ENCODE peak calls at places on chromosomes 1 and 21, in ten cellular contexts. B is activated CD4-positive, alpha-beta T cell treated with anti-CD3 and anti-CD28 coated beads for 48 hours; O is left ventricle myocardium superior; X is Kasumi-1; W is activated naive CD4-positive, alpha-beta T cell treated with anti-CD3 and anti-CD28 coated beads, Interleukin-2, amount 50 U/mL, for 16 hours; Q is A549; C is NCI-H1105; Z is central memory CD4-positive, alpha-beta T cell; S is stimulated activated CD4-positive, alpha-beta T cell treated with anti-CD3 and anti-CD28 coated beads, Interleukin-1b, Interleukin-23, amount 100 ng/mL, for 24 hours; D is stimulated activated naive B cell treated with anti-CD40 and anti-IgM and Interleukin-4, amounts not matched to agents 10 μg/mL and 1 μg/mL and 100 μg/mL, for 72 hours. E is an unnamed sample.

GRCh38 chr1:227729144-227729880 is 5.8 kb downstream of the JMJD4 start:
- DNase-seq in B (no peak), O (peak), X (no peak), W (no peak), Q (no peak), C (no peak), Z (no peak), S (no peak), D (no peak), E (no peak)

GRCh38 chr1:220511785-220512184 is 16.2 kb upstream of the MARK1 start:
- DNase-seq in B (no peak), O (peak), X (no peak), W (no peak), Q (no peak), C (no peak), Z (no peak), S (no peak), D (no peak), E (no peak)

GRCh38 chr1:207251066-207251465 is 70.4 kb upstream of the CD55 start:
- DNase-seq in B (no peak), O (no peak), X (no peak), W (no peak), Q (no peak), C (no peak), Z (no peak), S (no peak), D (no peak), E (no peak)

GRCh38 chr21:38234395-38235142 is 22.2 kb upstream of the KCNJ15 start:
- DNase-seq in B (no peak), O (no peak), X (no peak), W (no peak), Q (no peak), C (no peak), Z (no peak), S (no peak), D (no peak), E (no peak)

GRCh38 chr1:205664399-205665108 is 15.8 kb downstream of the SLC45A3 start:
- DNase-seq in B (no peak), O (no peak), X (no peak), W (no peak), Q (no peak), C (no peak), Z (no peak), S (no peak), D (no peak), E (no peak)

GRCh38 chr1:117674521-117675400 is 68.9 kb downstream of the TENT5C start:
- DNase-seq in B (peak), O (no peak), X (peak), W (peak), Q (peak), C (no peak), Z (peak), S (no peak), D (no peak), E (no peak)

GRCh38 chr1:160007577-160008200 is 24.1 kb downstream of the PIGM start:
- DNase-seq in B (no peak), O (no peak), X (peak), W (no peak), Q (peak), C (no peak), Z (peak), S (no peak), D (no peak), E (no peak)

GRCh38 chr1:43206721-43207228 is 34.6 kb downstream of the CFAP57 start:
- DNase-seq in B (no peak), O (peak), X (peak), W (no peak), Q (peak), C (no peak), Z (no peak), S (no peak), D (no peak), E (no peak)

GRCh38 chr1:174743654-174744561 is 255.8 kb upstream of the CACYBP start:
- DNase-seq in B (no peak), O (no peak), X (peak), W (no peak), Q (peak), C (peak), Z (peak), S (no peak), D (no peak), E (no peak)

GRCh38 chr1:93585059-93585966 is 96.3 kb downstream of the BCAR3 start:
- DNase-seq in B (no peak), O (peak), X (no peak), W (no peak), Q (peak), C (no peak), Z (no peak), S (no peak), D (no peak), E (no peak)

GRCh38 chr21:44375686-44376320 is 22.4 kb downstream of the TRPM2 start:
- DNase-seq in B (no peak), O (peak), X (no peak), W (no peak), Q (no peak), C (no peak), Z (no peak), S (no peak), D (no peak), E (no peak)

GRCh38 chr21:30979054-30979453 is 59.2 kb downstream of the KRTAP19-8 start:
- DNase-seq in B (no peak), O (no peak), X (no peak), W (no peak), Q (no peak), C (no peak), Z (peak), S (no peak), D (no peak), E (no peak)

GRCh38 chr1:145690587-145691558 is 16.3 kb downstream of the PDZK1 start:
- DNase-seq in B (peak), O (no peak), X (no peak), W (no peak), Q (no peak), C (no peak), Z (peak), S (no peak), D (no peak), E (peak)

GRCh38 chr1:172789840-172790239 is 130.9 kb downstream of the FASLG start:
- DNase-seq in B (no peak), O (no peak), X (no peak), W (no peak), Q (no peak), C (no peak), Z (no peak), S (no peak), D (no peak), E (no peak)

GRCh38 chr1:182268659-182269058 is 122.9 kb downstream of the GLUL start:
- DNase-seq in B (no peak), O (no peak), X (peak), W (no peak), Q (no peak), C (no peak), Z (no peak), S (no peak), D (no peak), E (no peak)

GRCh38 chr1:95982706-95983105 is 738.9 kb upstream of the PTBP2 start:
- DNase-seq in B (no peak), O (no peak), X (no peak), W (no peak), Q (no peak), C (no peak), Z (no peak), S (no peak), D (no peak), E (no peak)

GRCh38 chr1:10295471-10296085 is 85.2 kb downstream of the KIF1B start:
- DNase-seq in B (no peak), O (no peak), X (no peak), W (no peak), Q (no peak), C (no peak), Z (no peak), S (no peak), D (no peak), E (no peak)

GRCh38 chr1:68291763-68292384 is 59.6 kb upstream of the WLS start:
- DNase-seq in B (no peak), O (no peak), X (peak), W (no peak), Q (no peak), C (no peak), Z (no peak), S (no peak), D (no peak), E (no peak)

GRCh38 chr1:32683397-32683796 is 19.2 kb downstream of the SYNC start:
- DNase-seq in B (no peak), O (no peak), X (no peak), W (no peak), Q (no peak), C (no peak), Z (no peak), S (no peak), D (no peak), E (no peak)

GRCh38 chr1:186843261-186843660 is 14.5 kb downstream of the PLA2G4A start:
- DNase-seq in B (no peak), O (no peak), X (no peak), W (no peak), Q (no peak), C (no peak), Z (no peak), S (no peak), D (no peak), E (no peak)

GRCh38 chr1:2935766-2936390 is 85.4 kb upstream of the ACTRT2 start:
- DNase-seq in B (no peak), O (peak), X (no peak), W (no peak), Q (no peak), C (no peak), Z (no peak), S (no peak), D (no peak), E (no peak)

GRCh38 chr1:168050307-168050706 is 86.4 kb downstream of the GPR161 start:
- DNase-seq in B (no peak), O (no peak), X (no peak), W (no peak), Q (no peak), C (no peak), Z (no peak), S (no peak), D (no peak), E (no peak)

GRCh38 chr1:17795081-17795809 is 40.1 kb downstream of the ACTL8 start:
- DNase-seq in B (no peak), O (no peak), X (no peak), W (no peak), Q (no peak), C (no peak), Z (no peak), S (no peak), D (no peak), E (no peak)

GRCh38 chr1:63189677-63190076 is 132.7 kb upstream of the FOXD3 start:
- DNase-seq in B (no peak), O (no peak), X (no peak), W (no peak), Q (peak), C (peak), Z (no peak), S (no peak), D (no peak), E (no peak)

GRCh38 chr1:88998716-88999115 is 6.3 kb upstream of the KYAT3 start:
- DNase-seq in B (no peak), O (no peak), X (peak), W (no peak), Q (peak), C (peak), Z (peak), S (no peak), D (no peak), E (no peak)

GRCh38 chr21:33124879-33125278 is 54.9 kb downstream of the OLIG1 start:
- DNase-seq in B (no peak), O (no peak), X (peak), W (no peak), Q (no peak), C (no peak), Z (no peak), S (no peak), D (no peak), E (no peak)

GRCh38 chr1:108877858-108878257 is 1.1 kb downstream of the GPSM2 start:
- DNase-seq in B (no peak), O (no peak), X (no peak), W (no peak), Q (no peak), C (peak), Z (no peak), S (no peak), D (no peak), E (no peak)

GRCh38 chr1:29676496-29676895 is 440.2 kb downstream of the PTPRU start:
- DNase-seq in B (no peak), O (no peak), X (no peak), W (no peak), Q (no peak), C (no peak), Z (no peak), S (no peak), D (no peak), E (no peak)

GRCh38 chr1:55478742-55479141 is 263.6 kb upstream of the USP24 start:
- DNase-seq in B (no peak), O (no peak), X (peak), W (no peak), Q (peak), C (no peak), Z (no peak), S (no peak), D (no peak), E (no peak)

GRCh38 chr1:150981177-150981804 is 801 bp upstream of the ANXA9 start:
- DNase-seq in B (no peak), O (no peak), X (no peak), W (no peak), Q (no peak), C (peak), Z (no peak), S (no peak), D (no peak), E (no peak)

GRCh38 chr1:245444181-245444580 is 289.4 kb downstream of the KIF26B start:
- DNase-seq in B (no peak), O (no peak), X (no peak), W (no peak), Q (no peak), C (no peak), Z (no peak), S (no peak), D (no peak), E (no peak)